ENCODE peak calls at places on chromosomes 13 and 19, in seven cellular contexts. Z, H, X, W, J, T and U are unnamed samples.

GRCh38 chr19:40668991-40669614 is 21.3 kb downstream of the NUMBL start:
- DNase-seq in Z (no peak), H (no peak), X (no peak), W (no peak), J (no peak), T (no peak), U (no peak)

GRCh38 chr19:42652021-42652420 is 57.3 kb upstream of the CEACAM8 start:
- DNase-seq in Z (no peak), H (no peak), X (no peak), W (no peak), J (no peak), T (no peak), U (no peak)

GRCh38 chr19:6551607-6552450 is 21.0 kb downstream of the TNFSF9 start:
- DNase-seq in Z (peak; percentile 24), H (no peak), X (no peak), W (no peak), J (no peak), T (peak; percentile 68), U (no peak)

GRCh38 chr19:10289167-10289835 is 451 bp upstream of the ICAM5 start:
- DNase-seq in Z (peak; percentile 92), H (no peak), X (no peak), W (no peak), J (no peak), T (peak; percentile 64), U (peak; percentile 75)

GRCh38 chr13:20192470-20193141 is at the start of gene GJB2:
- DNase-seq in Z (no peak), H (no peak), X (no peak), W (no peak), J (peak; percentile 19), T (no peak), U (no peak)

GRCh38 chr19:3760871-3761361 is 576 bp downstream of the APBA3 start:
- DNase-seq in Z (peak; percentile 35), H (no peak), X (no peak), W (peak; percentile 2), J (no peak), T (no peak), U (no peak)

GRCh38 chr13:113604186-113604585 is 19.6 kb downstream of the TFDP1 start:
- DNase-seq in Z (no peak), H (no peak), X (no peak), W (no peak), J (no peak), T (no peak), U (no peak)

GRCh38 chr13:80083516-80084085 is 257.3 kb downstream of the SPRY2 start:
- DNase-seq in Z (no peak), H (no peak), X (peak; percentile 26), W (no peak), J (no peak), T (no peak), U (no peak)

GRCh38 chr19:2610637-2611482 is 91.6 kb downstream of the GNG7 start:
- DNase-seq in Z (peak; percentile 77), H (peak; percentile 85), X (peak; percentile 77), W (peak; percentile 97), J (peak; percentile 93), T (peak; percentile 96), U (peak; percentile 90)

GRCh38 chr13:26132756-26133155 is 80.9 kb upstream of the SHISA2 start:
- DNase-seq in Z (peak; percentile 50), H (no peak), X (no peak), W (no peak), J (no peak), T (no peak), U (no peak)

GRCh38 chr13:33205804-33206221 is 79.7 kb downstream of the STARD13 start:
- DNase-seq in Z (peak; percentile 51), H (no peak), X (no peak), W (peak; percentile 83), J (no peak), T (no peak), U (no peak)

GRCh38 chr13:47678201-47678963 is 322.7 kb downstream of the SUCLA2 start:
- DNase-seq in Z (no peak), H (no peak), X (no peak), W (peak; percentile 29), J (no peak), T (no peak), U (peak; percentile 51)

GRCh38 chr13:52949044-52949443 is 79.6 kb upstream of the OLFM4 start:
- DNase-seq in Z (no peak), H (no peak), X (no peak), W (no peak), J (no peak), T (no peak), U (no peak)

GRCh38 chr13:51396352-51396751 is 56.5 kb downstream of the INTS6 start:
- DNase-seq in Z (no peak), H (no peak), X (no peak), W (no peak), J (no peak), T (no peak), U (no peak)

GRCh38 chr19:855566-856120 is 3.5 kb downstream of the ELANE start:
- DNase-seq in Z (no peak), H (no peak), X (no peak), W (no peak), J (no peak), T (no peak), U (no peak)